ENCODE peak calls at places on chromosomes 6 and 20, in five cellular contexts. One of them, this sample, is unnamed.

GRCh38 chr6:40899684-40900155 is 139.3 kb downstream of the UNC5CL start:
- DNase-seq in lower leg skin: no peak
- DNase-seq in adrenal gland: no peak
- DNase-seq in stomach: peak; percentile 61
- DNase-seq in GM12878: no peak
- DNase-seq in this sample: peak; percentile 47

GRCh38 chr6:93819189-93819588 is 399.8 kb upstream of the EPHA7 start:
- DNase-seq in adrenal gland: no peak
- DNase-seq in GM12878: no peak
- DNase-seq in stomach: no peak
- DNase-seq in lower leg skin: no peak
- DNase-seq in this sample: no peak

GRCh38 chr6:109874086-109874485 is 104.0 kb upstream of the GPR6 start:
- DNase-seq in stomach: no peak
- DNase-seq in GM12878: no peak
- DNase-seq in adrenal gland: no peak
- DNase-seq in lower leg skin: no peak
- DNase-seq in this sample: no peak

GRCh38 chr6:30462482-30462881 is 26.8 kb upstream of the HLA-E start:
- DNase-seq in stomach: no peak
- DNase-seq in GM12878: no peak
- DNase-seq in adrenal gland: no peak
- DNase-seq in lower leg skin: no peak
- DNase-seq in this sample: no peak

GRCh38 chr6:63509652-63510352 is 62.5 kb upstream of the LOC128125822 start:
- DNase-seq in stomach: peak; percentile 92
- DNase-seq in adrenal gland: peak; percentile 78
- DNase-seq in GM12878: no peak
- DNase-seq in lower leg skin: no peak
- DNase-seq in this sample: peak; percentile 64

GRCh38 chr20:19890358-19891117 is 126.6 kb upstream of the NAA20 start:
- DNase-seq in GM12878: no peak
- DNase-seq in lower leg skin: no peak
- DNase-seq in adrenal gland: no peak
- DNase-seq in stomach: no peak
- DNase-seq in this sample: no peak

GRCh38 chr6:106976270-106976669 is 1.7 kb upstream of the CD24 start:
- DNase-seq in stomach: no peak
- DNase-seq in adrenal gland: no peak
- DNase-seq in lower leg skin: no peak
- DNase-seq in GM12878: no peak
- DNase-seq in this sample: no peak

GRCh38 chr20:17565164-17565845 is 4.6 kb upstream of the DSTN start:
- DNase-seq in adrenal gland: no peak
- DNase-seq in GM12878: no peak
- DNase-seq in stomach: no peak
- DNase-seq in lower leg skin: no peak
- DNase-seq in this sample: no peak

GRCh38 chr20:44909872-44910689 is at the start of gene PABPC1L:
- DNase-seq in adrenal gland: peak; percentile 59
- DNase-seq in GM12878: peak; percentile 13
- DNase-seq in stomach: peak; percentile 76
- DNase-seq in lower leg skin: peak; percentile 30
- DNase-seq in this sample: peak; percentile 84

GRCh38 chr6:135992739-135993138 is 141.2 kb downstream of the PDE7B start:
- DNase-seq in stomach: no peak
- DNase-seq in GM12878: no peak
- DNase-seq in lower leg skin: no peak
- DNase-seq in adrenal gland: no peak
- DNase-seq in this sample: no peak

GRCh38 chr6:141562181-141562800 is 570.4 kb upstream of the GJE1 start:
- DNase-seq in GM12878: no peak
- DNase-seq in adrenal gland: peak; percentile 22
- DNase-seq in lower leg skin: no peak
- DNase-seq in stomach: no peak
- DNase-seq in this sample: no peak

GRCh38 chr20:3454821-3455220 is 16.0 kb upstream of the ATRN start:
- DNase-seq in lower leg skin: no peak
- DNase-seq in GM12878: no peak
- DNase-seq in stomach: no peak
- DNase-seq in adrenal gland: no peak
- DNase-seq in this sample: no peak

GRCh38 chr6:48825501-48826317 is 637.3 kb downstream of the MMUT start:
- DNase-seq in adrenal gland: no peak
- DNase-seq in lower leg skin: no peak
- DNase-seq in GM12878: no peak
- DNase-seq in stomach: no peak
- DNase-seq in this sample: no peak

GRCh38 chr20:12049125-12049524 is 131.4 kb downstream of the BTBD3 start:
- DNase-seq in GM12878: no peak
- DNase-seq in lower leg skin: no peak
- DNase-seq in adrenal gland: peak; percentile 28
- DNase-seq in stomach: no peak
- DNase-seq in this sample: no peak

GRCh38 chr20:57169162-57169561 is 97.3 kb downstream of the BMP7 start:
- DNase-seq in lower leg skin: no peak
- DNase-seq in adrenal gland: no peak
- DNase-seq in stomach: no peak
- DNase-seq in GM12878: no peak
- DNase-seq in this sample: no peak

GRCh38 chr20:309306-309840 is 12.0 kb downstream of the ZCCHC3 start:
- DNase-seq in GM12878: no peak
- DNase-seq in stomach: no peak
- DNase-seq in adrenal gland: no peak
- DNase-seq in lower leg skin: no peak
- DNase-seq in this sample: no peak

GRCh38 chr6:167475947-167476346 is 151.1 kb downstream of the TTLL2 start:
- DNase-seq in GM12878: no peak
- DNase-seq in stomach: no peak
- DNase-seq in adrenal gland: no peak
- DNase-seq in lower leg skin: no peak
- DNase-seq in this sample: no peak

GRCh38 chr6:89221971-89222887 is 5.1 kb upstream of the GABRR1 start:
- DNase-seq in adrenal gland: no peak
- DNase-seq in stomach: no peak
- DNase-seq in GM12878: no peak
- DNase-seq in lower leg skin: no peak
- DNase-seq in this sample: no peak

GRCh38 chr6:56842602-56843475 is 112.1 kb upstream of the BEND6 start:
- DNase-seq in lower leg skin: no peak
- DNase-seq in adrenal gland: peak; percentile 36
- DNase-seq in GM12878: no peak
- DNase-seq in stomach: no peak
- DNase-seq in this sample: no peak

GRCh38 chr6:69069881-69070280 is 434.8 kb downstream of the ADGRB3 start:
- DNase-seq in adrenal gland: no peak
- DNase-seq in GM12878: no peak
- DNase-seq in stomach: no peak
- DNase-seq in lower leg skin: no peak
- DNase-seq in this sample: no peak

GRCh38 chr6:13488015-13488895 is 855 bp upstream of the GFOD1 start:
- DNase-seq in GM12878: no peak
- DNase-seq in stomach: peak; percentile 47
- DNase-seq in lower leg skin: no peak
- DNase-seq in adrenal gland: peak; percentile 39
- DNase-seq in this sample: peak; percentile 73

GRCh38 chr20:20820104-20820503 is 107.7 kb upstream of the RALGAPA2 start:
- DNase-seq in lower leg skin: no peak
- DNase-seq in GM12878: no peak
- DNase-seq in stomach: peak; percentile 37
- DNase-seq in adrenal gland: peak; percentile 23
- DNase-seq in this sample: no peak

GRCh38 chr20:46894971-46895905 is 595 bp downstream of the EYA2 start:
- DNase-seq in stomach: peak; percentile 36
- DNase-seq in GM12878: no peak
- DNase-seq in adrenal gland: no peak
- DNase-seq in lower leg skin: no peak
- DNase-seq in this sample: no peak

GRCh38 chr6:116447052-116447451 is 14.1 kb upstream of the CALHM6 start:
- DNase-seq in lower leg skin: no peak
- DNase-seq in adrenal gland: no peak
- DNase-seq in stomach: no peak
- DNase-seq in GM12878: no peak
- DNase-seq in this sample: no peak

GRCh38 chr20:42678895-42679294 is 510.8 kb downstream of the PTPRT start:
- DNase-seq in adrenal gland: no peak
- DNase-seq in stomach: no peak
- DNase-seq in GM12878: no peak
- DNase-seq in lower leg skin: no peak
- DNase-seq in this sample: no peak

GRCh38 chr20:7497985-7498384 is 442.3 kb downstream of the HAO1 start:
- DNase-seq in GM12878: no peak
- DNase-seq in lower leg skin: no peak
- DNase-seq in stomach: no peak
- DNase-seq in adrenal gland: no peak
- DNase-seq in this sample: no peak

GRCh38 chr20:46870041-46870440 is 24.6 kb upstream of the EYA2 start:
- DNase-seq in GM12878: no peak
- DNase-seq in stomach: no peak
- DNase-seq in lower leg skin: no peak
- DNase-seq in adrenal gland: no peak
- DNase-seq in this sample: no peak

DNA sequence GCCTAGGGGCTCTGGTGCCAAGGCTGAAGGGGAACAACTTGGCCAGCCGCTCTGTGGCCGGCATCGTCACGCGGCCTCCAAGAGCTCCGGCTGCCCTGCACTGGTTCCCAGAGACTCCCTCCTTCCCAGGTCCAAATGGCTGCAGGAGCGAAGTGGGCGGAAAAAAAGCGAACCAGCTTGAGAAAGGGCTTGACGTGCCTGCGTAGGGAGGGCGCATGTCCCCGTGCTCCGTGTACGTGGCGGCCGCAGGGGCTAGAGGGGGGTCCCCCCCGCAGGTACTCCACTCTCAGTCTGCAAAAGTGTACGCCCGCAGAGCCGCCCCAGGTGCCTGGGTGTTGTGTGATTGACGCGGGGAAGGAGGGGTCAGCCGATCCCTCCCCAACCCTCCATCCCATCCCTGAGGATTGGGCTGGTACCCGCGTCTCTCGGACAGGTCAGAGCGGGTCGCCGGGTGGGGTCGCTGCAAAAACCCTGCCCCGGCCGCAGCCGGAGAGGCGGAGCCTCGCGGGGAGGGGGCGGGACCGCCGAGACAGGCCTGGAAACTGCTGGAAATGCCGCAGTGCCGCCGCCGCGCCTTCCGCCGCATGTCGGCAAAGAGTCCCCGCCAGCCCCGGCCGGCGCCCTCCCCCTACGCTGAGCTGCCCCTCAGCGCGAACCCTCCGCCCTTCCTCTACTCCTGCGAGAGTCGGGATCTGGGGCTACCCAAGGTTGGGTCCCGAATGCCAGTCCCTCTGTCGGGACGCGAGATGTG is 814 bp upstream of the HSP90AB1 start:
- DNase-seq in GM12878: no peak
- DNase-seq in stomach: peak; percentile 90
- DNase-seq in lower leg skin: peak; percentile 81
- DNase-seq in adrenal gland: peak; percentile 91
- DNase-seq in this sample: peak; percentile 92
- TF ChIP-seq CTCF in GM12878: peak; percentile 60
- TF ChIP-seq CTCF in stomach: no peak
- TF ChIP-seq CTCF in lower leg skin: no peak
- TF ChIP-seq CTCF in adrenal gland: no peak
- TF ChIP-seq CTCF in this sample: no peak

GRCh38 chr6:112434896-112435295 is 87.8 kb downstream of the RFPL4B start:
- DNase-seq in GM12878: no peak
- DNase-seq in stomach: no peak
- DNase-seq in adrenal gland: no peak
- DNase-seq in lower leg skin: no peak
- DNase-seq in this sample: no peak
- TF ChIP-seq POLR2A in GM12878: no peak
- TF ChIP-seq POLR2A in stomach: no peak
- TF ChIP-seq POLR2A in adrenal gland: no peak
- TF ChIP-seq POLR2A in lower leg skin: no peak
- TF ChIP-seq POLR2A in this sample: no peak

DNA sequence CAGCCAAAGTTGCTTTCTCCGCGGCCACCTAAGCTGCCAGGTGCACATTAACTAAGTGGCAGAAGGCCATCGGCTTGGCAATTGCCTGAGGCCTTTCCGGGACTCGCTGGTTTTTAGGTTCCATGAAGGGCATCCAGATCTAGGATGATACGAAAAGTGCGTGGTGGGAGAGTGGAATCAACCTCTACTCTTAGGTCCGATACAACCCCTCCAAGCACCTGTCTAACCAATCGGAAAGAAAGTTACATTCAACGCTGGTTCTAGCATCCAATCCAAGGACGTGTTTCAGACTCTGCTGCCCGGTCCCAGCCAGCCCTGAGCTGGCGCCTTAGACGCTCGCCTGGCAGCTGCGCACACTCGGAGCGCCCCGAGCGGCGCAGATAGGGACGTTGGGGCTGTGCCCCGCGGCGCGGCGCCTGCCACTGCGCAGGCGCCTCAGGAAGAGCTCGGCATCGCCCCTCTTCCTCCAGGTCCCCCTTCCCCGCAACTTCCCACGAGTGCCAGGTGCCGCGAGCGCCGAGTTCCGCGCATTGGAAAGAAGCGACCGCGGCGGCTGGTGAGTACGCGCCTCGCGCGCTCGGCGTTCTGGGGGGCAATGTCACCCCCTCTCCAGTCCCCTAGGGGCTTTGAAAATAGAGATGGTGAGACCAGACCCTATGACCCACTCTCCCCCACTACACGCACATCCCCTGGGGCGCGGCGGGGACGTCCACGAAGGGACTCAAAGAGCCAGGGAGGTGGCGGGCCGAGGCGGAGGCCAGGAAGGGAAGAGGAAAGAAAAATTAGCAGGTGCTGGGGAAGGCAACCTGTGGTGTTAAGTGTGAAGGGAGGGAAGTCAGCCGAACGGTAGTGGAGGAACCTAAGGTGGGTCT is at the start of gene ENPP4:
- DNase-seq in lower leg skin: peak; percentile 77
- DNase-seq in adrenal gland: peak; percentile 89
- DNase-seq in stomach: peak; percentile 91
- DNase-seq in GM12878: peak; percentile 100
- DNase-seq in this sample: peak; percentile 89
- TF ChIP-seq CTCF in lower leg skin: no peak
- TF ChIP-seq CTCF in adrenal gland: no peak
- TF ChIP-seq CTCF in stomach: no peak
- TF ChIP-seq CTCF in GM12878: peak; percentile 6
- TF ChIP-seq CTCF in this sample: no peak

GRCh38 chr6:31659649-31660223 is 842 bp downstream of the C6orf47 start:
- DNase-seq in GM12878: no peak
- DNase-seq in stomach: no peak
- DNase-seq in adrenal gland: peak; percentile 60
- DNase-seq in lower leg skin: no peak
- DNase-seq in this sample: peak; percentile 55

GRCh38 chr6:31660998-31661866 is 654 bp upstream of the C6orf47 start:
- DNase-seq in adrenal gland: no peak
- DNase-seq in stomach: no peak
- DNase-seq in lower leg skin: no peak
- DNase-seq in GM12878: no peak
- DNase-seq in this sample: no peak

GRCh38 chr6:31658983-31659648 is 1.5 kb downstream of the C6orf47 start:
- DNase-seq in adrenal gland: no peak
- DNase-seq in stomach: no peak
- DNase-seq in lower leg skin: no peak
- DNase-seq in GM12878: no peak
- DNase-seq in this sample: no peak

GRCh38 chr6:31661867-31662723 is 1.5 kb upstream of the C6orf47 start:
- DNase-seq in adrenal gland: no peak
- DNase-seq in GM12878: no peak
- DNase-seq in lower leg skin: no peak
- DNase-seq in stomach: no peak
- DNase-seq in this sample: no peak

GRCh38 chr6:31660224-31660997 is at the start of gene C6orf47:
- DNase-seq in adrenal gland: peak; percentile 92
- DNase-seq in stomach: peak; percentile 90
- DNase-seq in GM12878: no peak
- DNase-seq in lower leg skin: peak; percentile 74
- DNase-seq in this sample: peak; percentile 94
- TF ChIP-seq POLR2A in adrenal gland: peak; percentile 88
- TF ChIP-seq POLR2A in stomach: no peak
- TF ChIP-seq POLR2A in GM12878: peak; percentile 90
- TF ChIP-seq POLR2A in lower leg skin: peak; percentile 34
- TF ChIP-seq POLR2A in this sample: peak; percentile 92